ENCODE peak calls at places on chromosomes 4 and X, in ten cellular contexts. One of them, this sample, is unnamed.

GRCh38 chr4:179530953-179531352 is 2088.7 kb upstream of the AGA start:
- DNase-seq in dermis microvascular lymphatic vessel endothelial cell: no peak
- DNase-seq in endodermal cell: no peak
- DNase-seq in substantia nigra: peak
- DNase-seq in activated CD8-positive, alpha-beta memory T cell treated with anti-CD3 and anti-CD28 coated beads for 48 hours: no peak
- DNase-seq in amygdala: no peak
- DNase-seq in H7: no peak
- DNase-seq in DMS153: no peak
- DNase-seq in activated T-cell treated with anti-CD3 and anti-CD28 coated beads, Interleukin-2, amount 50 U/mL, for 24 hours: no peak
- DNase-seq in NCI-H2107: no peak
- DNase-seq in this sample: no peak

GRCh38 chr4:156322592-156322991 is 368.9 kb upstream of the CTSO start:
- DNase-seq in dermis microvascular lymphatic vessel endothelial cell: peak
- DNase-seq in endodermal cell: no peak
- DNase-seq in substantia nigra: no peak
- DNase-seq in activated CD8-positive, alpha-beta memory T cell treated with anti-CD3 and anti-CD28 coated beads for 48 hours: no peak
- DNase-seq in amygdala: no peak
- DNase-seq in H7: no peak
- DNase-seq in DMS153: no peak
- DNase-seq in activated T-cell treated with anti-CD3 and anti-CD28 coated beads, Interleukin-2, amount 50 U/mL, for 24 hours: no peak
- DNase-seq in NCI-H2107: no peak
- DNase-seq in this sample: no peak

GRCh38 chrX:71111141-71111843 is at the start of gene IL2RG:
- DNase-seq in dermis microvascular lymphatic vessel endothelial cell: no peak
- DNase-seq in endodermal cell: no peak
- DNase-seq in substantia nigra: no peak
- DNase-seq in activated CD8-positive, alpha-beta memory T cell treated with anti-CD3 and anti-CD28 coated beads for 48 hours: no peak
- DNase-seq in amygdala: no peak
- DNase-seq in H7: no peak
- DNase-seq in DMS153: no peak
- DNase-seq in activated T-cell treated with anti-CD3 and anti-CD28 coated beads, Interleukin-2, amount 50 U/mL, for 24 hours: peak
- DNase-seq in NCI-H2107: no peak
- DNase-seq in this sample: no peak

GRCh38 chrX:17535229-17535628 is 160.2 kb downstream of the NHS start:
- DNase-seq in dermis microvascular lymphatic vessel endothelial cell: peak
- DNase-seq in endodermal cell: peak
- DNase-seq in substantia nigra: no peak
- DNase-seq in activated CD8-positive, alpha-beta memory T cell treated with anti-CD3 and anti-CD28 coated beads for 48 hours: no peak
- DNase-seq in amygdala: no peak
- DNase-seq in H7: peak
- DNase-seq in DMS153: no peak
- DNase-seq in activated T-cell treated with anti-CD3 and anti-CD28 coated beads, Interleukin-2, amount 50 U/mL, for 24 hours: peak
- DNase-seq in NCI-H2107: no peak
- DNase-seq in this sample: peak

GRCh38 chr4:164935363-164935762 is 42.1 kb downstream of the TRIM61 start:
- DNase-seq in dermis microvascular lymphatic vessel endothelial cell: no peak
- DNase-seq in endodermal cell: peak
- DNase-seq in substantia nigra: no peak
- DNase-seq in activated CD8-positive, alpha-beta memory T cell treated with anti-CD3 and anti-CD28 coated beads for 48 hours: no peak
- DNase-seq in amygdala: no peak
- DNase-seq in H7: peak
- DNase-seq in DMS153: no peak
- DNase-seq in activated T-cell treated with anti-CD3 and anti-CD28 coated beads, Interleukin-2, amount 50 U/mL, for 24 hours: no peak
- DNase-seq in NCI-H2107: no peak
- DNase-seq in this sample: peak

GRCh38 chr4:167419468-167420133 is 185.3 kb upstream of the SPOCK3 start:
- DNase-seq in dermis microvascular lymphatic vessel endothelial cell: no peak
- DNase-seq in endodermal cell: no peak
- DNase-seq in substantia nigra: no peak
- DNase-seq in activated CD8-positive, alpha-beta memory T cell treated with anti-CD3 and anti-CD28 coated beads for 48 hours: no peak
- DNase-seq in amygdala: no peak
- DNase-seq in H7: no peak
- DNase-seq in DMS153: no peak
- DNase-seq in activated T-cell treated with anti-CD3 and anti-CD28 coated beads, Interleukin-2, amount 50 U/mL, for 24 hours: no peak
- DNase-seq in NCI-H2107: no peak
- DNase-seq in this sample: peak

GRCh38 chrX:111465664-111466063 is 45.8 kb upstream of the SERTM2 start:
- DNase-seq in dermis microvascular lymphatic vessel endothelial cell: no peak
- DNase-seq in endodermal cell: no peak
- DNase-seq in substantia nigra: no peak
- DNase-seq in activated CD8-positive, alpha-beta memory T cell treated with anti-CD3 and anti-CD28 coated beads for 48 hours: no peak
- DNase-seq in amygdala: no peak
- DNase-seq in H7: peak
- DNase-seq in DMS153: no peak
- DNase-seq in activated T-cell treated with anti-CD3 and anti-CD28 coated beads, Interleukin-2, amount 50 U/mL, for 24 hours: no peak
- DNase-seq in NCI-H2107: no peak
- DNase-seq in this sample: no peak

GRCh38 chrX:111515298-111515697 is 3.9 kb downstream of the SERTM2 start:
- DNase-seq in dermis microvascular lymphatic vessel endothelial cell: no peak
- DNase-seq in endodermal cell: no peak
- DNase-seq in substantia nigra: no peak
- DNase-seq in activated CD8-positive, alpha-beta memory T cell treated with anti-CD3 and anti-CD28 coated beads for 48 hours: no peak
- DNase-seq in amygdala: no peak
- DNase-seq in H7: no peak
- DNase-seq in DMS153: no peak
- DNase-seq in activated T-cell treated with anti-CD3 and anti-CD28 coated beads, Interleukin-2, amount 50 U/mL, for 24 hours: no peak
- DNase-seq in NCI-H2107: no peak
- DNase-seq in this sample: no peak

GRCh38 chrX:74251006-74251930 is 52.7 kb upstream of the ZCCHC13 start:
- DNase-seq in dermis microvascular lymphatic vessel endothelial cell: peak
- DNase-seq in endodermal cell: no peak
- DNase-seq in substantia nigra: no peak
- DNase-seq in activated CD8-positive, alpha-beta memory T cell treated with anti-CD3 and anti-CD28 coated beads for 48 hours: no peak
- DNase-seq in amygdala: no peak
- DNase-seq in H7: no peak
- DNase-seq in DMS153: no peak
- DNase-seq in activated T-cell treated with anti-CD3 and anti-CD28 coated beads, Interleukin-2, amount 50 U/mL, for 24 hours: no peak
- DNase-seq in NCI-H2107: no peak
- DNase-seq in this sample: no peak

GRCh38 chr4:15735531-15735930 is 32.7 kb downstream of the BST1 start:
- DNase-seq in dermis microvascular lymphatic vessel endothelial cell: no peak
- DNase-seq in endodermal cell: no peak
- DNase-seq in substantia nigra: no peak
- DNase-seq in activated CD8-positive, alpha-beta memory T cell treated with anti-CD3 and anti-CD28 coated beads for 48 hours: no peak
- DNase-seq in amygdala: peak
- DNase-seq in H7: no peak
- DNase-seq in DMS153: no peak
- DNase-seq in activated T-cell treated with anti-CD3 and anti-CD28 coated beads, Interleukin-2, amount 50 U/mL, for 24 hours: no peak
- DNase-seq in NCI-H2107: no peak
- DNase-seq in this sample: no peak

GRCh38 chrX:126065901-126066660 is 100.0 kb downstream of the DCAF12L2 start:
- DNase-seq in dermis microvascular lymphatic vessel endothelial cell: no peak
- DNase-seq in endodermal cell: no peak
- DNase-seq in substantia nigra: no peak
- DNase-seq in activated CD8-positive, alpha-beta memory T cell treated with anti-CD3 and anti-CD28 coated beads for 48 hours: no peak
- DNase-seq in amygdala: no peak
- DNase-seq in H7: no peak
- DNase-seq in DMS153: no peak
- DNase-seq in activated T-cell treated with anti-CD3 and anti-CD28 coated beads, Interleukin-2, amount 50 U/mL, for 24 hours: no peak
- DNase-seq in NCI-H2107: no peak
- DNase-seq in this sample: no peak

GRCh38 chr4:8383451-8384160 is 56.9 kb downstream of the ACOX3 start:
- DNase-seq in dermis microvascular lymphatic vessel endothelial cell: no peak
- DNase-seq in endodermal cell: no peak
- DNase-seq in substantia nigra: no peak
- DNase-seq in activated CD8-positive, alpha-beta memory T cell treated with anti-CD3 and anti-CD28 coated beads for 48 hours: no peak
- DNase-seq in amygdala: no peak
- DNase-seq in H7: no peak
- DNase-seq in DMS153: no peak
- DNase-seq in activated T-cell treated with anti-CD3 and anti-CD28 coated beads, Interleukin-2, amount 50 U/mL, for 24 hours: no peak
- DNase-seq in NCI-H2107: no peak
- DNase-seq in this sample: no peak

GRCh38 chrX:38336538-38337240 is 9.4 kb upstream of the RPGR start:
- DNase-seq in dermis microvascular lymphatic vessel endothelial cell: peak
- DNase-seq in endodermal cell: no peak
- DNase-seq in substantia nigra: no peak
- DNase-seq in activated CD8-positive, alpha-beta memory T cell treated with anti-CD3 and anti-CD28 coated beads for 48 hours: no peak
- DNase-seq in amygdala: no peak
- DNase-seq in H7: no peak
- DNase-seq in DMS153: no peak
- DNase-seq in activated T-cell treated with anti-CD3 and anti-CD28 coated beads, Interleukin-2, amount 50 U/mL, for 24 hours: no peak
- DNase-seq in NCI-H2107: no peak
- DNase-seq in this sample: no peak

GRCh38 chrX:45524805-45525204 is 324.1 kb upstream of the DIPK2B start:
- DNase-seq in dermis microvascular lymphatic vessel endothelial cell: no peak
- DNase-seq in endodermal cell: no peak
- DNase-seq in substantia nigra: no peak
- DNase-seq in activated CD8-positive, alpha-beta memory T cell treated with anti-CD3 and anti-CD28 coated beads for 48 hours: no peak
- DNase-seq in amygdala: no peak
- DNase-seq in H7: no peak
- DNase-seq in DMS153: no peak
- DNase-seq in activated T-cell treated with anti-CD3 and anti-CD28 coated beads, Interleukin-2, amount 50 U/mL, for 24 hours: no peak
- DNase-seq in NCI-H2107: no peak
- DNase-seq in this sample: no peak

GRCh38 chr4:8079916-8080753 is 78.5 kb downstream of the ABLIM2 start:
- DNase-seq in dermis microvascular lymphatic vessel endothelial cell: no peak
- DNase-seq in endodermal cell: peak
- DNase-seq in substantia nigra: no peak
- DNase-seq in activated CD8-positive, alpha-beta memory T cell treated with anti-CD3 and anti-CD28 coated beads for 48 hours: no peak
- DNase-seq in amygdala: no peak
- DNase-seq in H7: peak
- DNase-seq in DMS153: no peak
- DNase-seq in activated T-cell treated with anti-CD3 and anti-CD28 coated beads, Interleukin-2, amount 50 U/mL, for 24 hours: no peak
- DNase-seq in NCI-H2107: no peak
- DNase-seq in this sample: peak

GRCh38 chrX:56726609-56727008 is 2.4 kb upstream of the NBDY start:
- DNase-seq in dermis microvascular lymphatic vessel endothelial cell: peak
- DNase-seq in endodermal cell: no peak
- DNase-seq in substantia nigra: no peak
- DNase-seq in activated CD8-positive, alpha-beta memory T cell treated with anti-CD3 and anti-CD28 coated beads for 48 hours: no peak
- DNase-seq in amygdala: no peak
- DNase-seq in H7: no peak
- DNase-seq in DMS153: no peak
- DNase-seq in activated T-cell treated with anti-CD3 and anti-CD28 coated beads, Interleukin-2, amount 50 U/mL, for 24 hours: no peak
- DNase-seq in NCI-H2107: no peak
- DNase-seq in this sample: peak

GRCh38 chr4:162497564-162498167 is 333.9 kb upstream of the FSTL5 start:
- DNase-seq in dermis microvascular lymphatic vessel endothelial cell: peak
- DNase-seq in endodermal cell: no peak
- DNase-seq in substantia nigra: no peak
- DNase-seq in activated CD8-positive, alpha-beta memory T cell treated with anti-CD3 and anti-CD28 coated beads for 48 hours: no peak
- DNase-seq in amygdala: no peak
- DNase-seq in H7: peak
- DNase-seq in DMS153: no peak
- DNase-seq in activated T-cell treated with anti-CD3 and anti-CD28 coated beads, Interleukin-2, amount 50 U/mL, for 24 hours: no peak
- DNase-seq in NCI-H2107: no peak
- DNase-seq in this sample: peak

GRCh38 chr4:169005453-169006099 is 4.5 kb downstream of the CBR4 start:
- DNase-seq in dermis microvascular lymphatic vessel endothelial cell: peak
- DNase-seq in endodermal cell: no peak
- DNase-seq in substantia nigra: no peak
- DNase-seq in activated CD8-positive, alpha-beta memory T cell treated with anti-CD3 and anti-CD28 coated beads for 48 hours: no peak
- DNase-seq in amygdala: no peak
- DNase-seq in H7: no peak
- DNase-seq in DMS153: no peak
- DNase-seq in activated T-cell treated with anti-CD3 and anti-CD28 coated beads, Interleukin-2, amount 50 U/mL, for 24 hours: no peak
- DNase-seq in NCI-H2107: no peak
- DNase-seq in this sample: no peak

GRCh38 chr4:7462509-7462971 is 27.8 kb upstream of the PSAPL1 start:
- DNase-seq in dermis microvascular lymphatic vessel endothelial cell: peak
- DNase-seq in endodermal cell: peak
- DNase-seq in substantia nigra: peak
- DNase-seq in activated CD8-positive, alpha-beta memory T cell treated with anti-CD3 and anti-CD28 coated beads for 48 hours: no peak
- DNase-seq in amygdala: peak
- DNase-seq in H7: peak
- DNase-seq in DMS153: peak
- DNase-seq in activated T-cell treated with anti-CD3 and anti-CD28 coated beads, Interleukin-2, amount 50 U/mL, for 24 hours: no peak
- DNase-seq in NCI-H2107: peak
- DNase-seq in this sample: peak

GRCh38 chrX:5648941-5649568 is 579.6 kb downstream of the NLGN4X start:
- DNase-seq in dermis microvascular lymphatic vessel endothelial cell: no peak
- DNase-seq in endodermal cell: peak
- DNase-seq in substantia nigra: no peak
- DNase-seq in activated CD8-positive, alpha-beta memory T cell treated with anti-CD3 and anti-CD28 coated beads for 48 hours: no peak
- DNase-seq in amygdala: no peak
- DNase-seq in H7: peak
- DNase-seq in DMS153: no peak
- DNase-seq in activated T-cell treated with anti-CD3 and anti-CD28 coated beads, Interleukin-2, amount 50 U/mL, for 24 hours: no peak
- DNase-seq in NCI-H2107: no peak
- DNase-seq in this sample: no peak